ENCODE peak calls at places on chromosomes 2 and 18, in seven cellular contexts. A, G, J, V, T, Q and U are unnamed samples.
A peak's percentile ranks its signal among the peaks of the same experiment; 100 is the strongest.

GRCh38 chr2:162926907-162927306 is 88.3 kb upstream of the KCNH7 start:
- DNase-seq in A (no peak), G (no peak), J (no peak), V (no peak), T (no peak), Q (no peak), U (no peak)

GRCh38 chr2:23249348-23249747 is 135.6 kb upstream of the KLHL29 start:
- DNase-seq in A (no peak), G (no peak), J (no peak), V (no peak), T (no peak), Q (no peak), U (no peak)

GRCh38 chr2:52570716-52571115 is 1196.9 kb upstream of the CHAC2 start:
- DNase-seq in A (no peak), G (no peak), J (no peak), V (no peak), T (no peak), Q (no peak), U (no peak)

GRCh38 chr2:180000434-180000833 is 6.7 kb downstream of the CWC22 start:
- DNase-seq in A (no peak), G (no peak), J (no peak), V (no peak), T (no peak), Q (no peak), U (no peak)

GRCh38 chr2:52880872-52881271 is 886.7 kb upstream of the CHAC2 start:
- DNase-seq in A (no peak), G (no peak), J (no peak), V (no peak), T (no peak), Q (no peak), U (no peak)

GRCh38 chr18:77079088-77079487 is 53.5 kb downstream of the MBP start:
- DNase-seq in A (no peak), G (no peak), J (no peak), V (no peak), T (no peak), Q (no peak), U (no peak)

GRCh38 chr18:32815881-32816280 is 43.1 kb upstream of the KLHL14 start:
- DNase-seq in A (no peak), G (no peak), J (no peak), V (no peak), T (no peak), Q (no peak), U (no peak)

GRCh38 chr2:121236650-121237049 is 48.4 kb downstream of the TFCP2L1 start:
- DNase-seq in A (no peak), G (no peak), J (no peak), V (no peak), T (no peak), Q (no peak), U (no peak)

GRCh38 chr2:29193111-29193510 is 77.9 kb downstream of the CLIP4 start:
- DNase-seq in A (no peak), G (no peak), J (no peak), V (no peak), T (no peak), Q (no peak), U (no peak)

GRCh38 chr18:60215432-60215831 is 157.1 kb downstream of the MC4R start:
- DNase-seq in A (no peak), G (no peak), J (no peak), V (no peak), T (peak; percentile 22), Q (no peak), U (no peak)

GRCh38 chr2:25300001-25300400 is 41.7 kb downstream of the DNMT3A start:
- DNase-seq in A (no peak), G (no peak), J (no peak), V (no peak), T (no peak), Q (no peak), U (no peak)

GRCh38 chr2:132489150-132489549 is 72.5 kb downstream of the GPR39 start:
- DNase-seq in A (no peak), G (peak; percentile 70), J (no peak), V (no peak), T (no peak), Q (peak; percentile 57), U (peak; percentile 57)

GRCh38 chr18:13241083-13241892 is 22.7 kb downstream of the LDLRAD4 start:
- DNase-seq in A (no peak), G (no peak), J (no peak), V (peak; percentile 57), T (no peak), Q (no peak), U (no peak)

GRCh38 chr2:231188506-231189170 is 9.8 kb upstream of the ARMC9 start:
- DNase-seq in A (no peak), G (no peak), J (no peak), V (no peak), T (no peak), Q (no peak), U (no peak)

GRCh38 chr2:8761529-8762164 is 75.8 kb downstream of the KIDINS220 start:
- DNase-seq in A (peak; percentile 81), G (no peak), J (no peak), V (no peak), T (peak; percentile 47), Q (no peak), U (no peak)

GRCh38 chr2:119422521-119422920 is 9.1 kb upstream of the TMEM37 start:
- DNase-seq in A (no peak), G (no peak), J (no peak), V (no peak), T (no peak), Q (no peak), U (no peak)

GRCh38 chr18:61831071-61831470 is 61.7 kb downstream of the RNF152 start:
- DNase-seq in A (no peak), G (no peak), J (no peak), V (no peak), T (no peak), Q (no peak), U (no peak)

GRCh38 chr2:231191896-231192872 is 6.2 kb upstream of the ARMC9 start:
- DNase-seq in A (no peak), G (peak; percentile 71), J (peak; percentile 78), V (peak; percentile 85), T (peak; percentile 45), Q (no peak), U (peak; percentile 93)

GRCh38 chr2:138433995-138434991 is 67.3 kb upstream of the SPOPL start:
- DNase-seq in A (peak; percentile 96), G (no peak), J (no peak), V (no peak), T (no peak), Q (no peak), U (no peak)

GRCh38 chr2:47232738-47233415 is 77.8 kb upstream of the STPG4 start:
- DNase-seq in A (no peak), G (no peak), J (no peak), V (no peak), T (no peak), Q (no peak), U (no peak)

GRCh38 chr2:17541514-17541950 is 1.0 kb downstream of the VSNL1 start:
- DNase-seq in A (no peak), G (no peak), J (no peak), V (no peak), T (no peak), Q (no peak), U (no peak)

GRCh38 chr18:47594621-47595086 is 335.8 kb downstream of the SMAD2 start:
- DNase-seq in A (peak; percentile 9), G (no peak), J (no peak), V (no peak), T (no peak), Q (no peak), U (no peak)